ENCODE peak calls at places on chromosomes 5 and 9, in four cellular contexts. One of them, this sample, is unnamed.

GRCh38 chr5:1311443-1312055 is 16.7 kb upstream of the TERT start:
- DNase-seq in HepG2: no peak
- DNase-seq in HCT116: no peak
- DNase-seq in K562: no peak
- DNase-seq in this sample: no peak

GRCh38 chr9:7185612-7186011 is 427.8 kb downstream of the KDM4C start:
- DNase-seq in HCT116: peak
- DNase-seq in K562: no peak
- DNase-seq in HepG2: peak
- DNase-seq in this sample: peak

GRCh38 chr9:26244661-26245060 is 566.4 kb upstream of the TUSC1 start:
- DNase-seq in K562: no peak
- DNase-seq in HCT116: no peak
- DNase-seq in HepG2: no peak
- DNase-seq in this sample: no peak

GRCh38 chr5:157050050-157050449 is 8.9 kb downstream of the HAVCR1 start:
- DNase-seq in HCT116: no peak
- DNase-seq in K562: no peak
- DNase-seq in HepG2: no peak
- DNase-seq in this sample: no peak

GRCh38 chr9:10146517-10147331 is 466.1 kb downstream of the PTPRD start:
- DNase-seq in K562: no peak
- DNase-seq in HCT116: no peak
- DNase-seq in HepG2: peak
- DNase-seq in this sample: no peak

GRCh38 chr9:91359734-91360470 is 1.8 kb downstream of the AUH start:
- DNase-seq in HepG2: no peak
- DNase-seq in K562: peak
- DNase-seq in HCT116: no peak
- DNase-seq in this sample: no peak

GRCh38 chr5:38666668-38667498 is 110.4 kb upstream of the LIFR start:
- DNase-seq in HCT116: peak
- DNase-seq in HepG2: peak
- DNase-seq in K562: peak
- DNase-seq in this sample: no peak

GRCh38 chr5:71533614-71534013 is 53.5 kb upstream of the MCCC2 start:
- DNase-seq in HepG2: no peak
- DNase-seq in K562: peak
- DNase-seq in HCT116: peak
- DNase-seq in this sample: peak

GRCh38 chr9:32992596-32993238 is 8.7 kb downstream of the APTX start:
- DNase-seq in K562: peak
- DNase-seq in HepG2: no peak
- DNase-seq in HCT116: no peak
- DNase-seq in this sample: no peak

GRCh38 chr5:58071566-58071965 is 388.3 kb downstream of the PLK2 start:
- DNase-seq in HepG2: no peak
- DNase-seq in K562: peak
- DNase-seq in HCT116: no peak
- DNase-seq in this sample: no peak

GRCh38 chr9:126915281-126915816 is 767 bp downstream of the RALGPS1 start:
- DNase-seq in K562: peak
- DNase-seq in HepG2: no peak
- DNase-seq in HCT116: peak
- DNase-seq in this sample: no peak

GRCh38 chr5:53092242-53092641 is 17.3 kb downstream of the MOCS2 start:
- DNase-seq in HepG2: no peak
- DNase-seq in HCT116: no peak
- DNase-seq in K562: no peak
- DNase-seq in this sample: no peak

GRCh38 chr5:139752506-139753350 is 42.9 kb upstream of the PSD2 start:
- DNase-seq in K562: peak
- DNase-seq in HepG2: no peak
- DNase-seq in HCT116: no peak
- DNase-seq in this sample: no peak

GRCh38 chr5:14108170-14108996 is 34.8 kb upstream of the TRIO start:
- DNase-seq in HCT116: peak
- DNase-seq in K562: peak
- DNase-seq in HepG2: peak
- DNase-seq in this sample: peak

GRCh38 chr9:114286146-114286679 is 36.7 kb upstream of the ORM1 start:
- DNase-seq in K562: no peak
- DNase-seq in HCT116: no peak
- DNase-seq in HepG2: no peak
- DNase-seq in this sample: no peak

GRCh38 chr9:72524820-72525539 is 3.6 kb downstream of the TMC1 start:
- DNase-seq in HCT116: peak
- DNase-seq in HepG2: no peak
- DNase-seq in K562: peak
- DNase-seq in this sample: peak

DNA sequence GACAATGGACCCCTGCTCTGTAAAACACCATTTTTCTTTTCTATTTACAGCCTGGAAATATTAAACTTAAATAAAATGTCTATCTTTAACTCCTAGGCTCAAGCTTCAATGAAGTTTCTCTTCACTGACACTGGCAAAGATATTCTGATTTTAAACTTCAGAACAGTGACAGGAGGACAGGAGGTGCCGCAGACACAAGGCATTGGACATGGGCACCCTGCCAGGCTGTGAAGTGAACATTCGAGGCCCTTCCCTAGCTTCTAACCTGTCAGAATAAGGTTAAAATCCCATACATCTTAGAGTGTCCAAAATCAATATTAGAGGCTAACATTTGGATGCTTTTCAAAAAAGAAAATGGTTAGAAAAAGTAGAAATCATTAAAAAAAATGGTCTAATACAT is 9.2 kb downstream of the SEMA5A start:
- DNase-seq in HCT116: no peak
- DNase-seq in HepG2: no peak
- DNase-seq in K562: no peak
- DNase-seq in this sample: no peak
- TF ChIP-seq TCF7L2 in HCT116: no peak
- TF ChIP-seq TCF7L2 in HepG2: no peak
- TF ChIP-seq TCF7L2 in K562: no peak
- TF ChIP-seq TCF7L2 in this sample: no peak

GRCh38 chr9:13291718-13292117 is 12.2 kb upstream of the MPDZ start:
- DNase-seq in HCT116: no peak
- DNase-seq in HepG2: no peak
- DNase-seq in K562: no peak
- DNase-seq in this sample: no peak
- TF ChIP-seq CTCF in HCT116: peak
- TF ChIP-seq CTCF in HepG2: no peak
- TF ChIP-seq CTCF in K562: no peak
- TF ChIP-seq CTCF in this sample: no peak

GRCh38 chr5:21391506-21391905 is 1403.5 kb upstream of the CDH18 start:
- DNase-seq in K562: no peak
- DNase-seq in HepG2: peak
- DNase-seq in HCT116: no peak
- DNase-seq in this sample: no peak
- H3K27ac ChIP-seq in K562: no peak
- H3K27ac ChIP-seq in HepG2: no peak
- H3K27ac ChIP-seq in HCT116: no peak
- H3K27ac ChIP-seq in this sample: no peak

GRCh38 chr5:158245513-158245912 is 386.6 kb upstream of the CLINT1 start:
- DNase-seq in K562: no peak
- DNase-seq in HepG2: no peak
- DNase-seq in HCT116: no peak
- DNase-seq in this sample: no peak

GRCh38 chr5:158244882-158245281 is 385.9 kb upstream of the CLINT1 start:
- DNase-seq in HepG2: no peak
- DNase-seq in K562: no peak
- DNase-seq in HCT116: no peak
- DNase-seq in this sample: no peak

DNA sequence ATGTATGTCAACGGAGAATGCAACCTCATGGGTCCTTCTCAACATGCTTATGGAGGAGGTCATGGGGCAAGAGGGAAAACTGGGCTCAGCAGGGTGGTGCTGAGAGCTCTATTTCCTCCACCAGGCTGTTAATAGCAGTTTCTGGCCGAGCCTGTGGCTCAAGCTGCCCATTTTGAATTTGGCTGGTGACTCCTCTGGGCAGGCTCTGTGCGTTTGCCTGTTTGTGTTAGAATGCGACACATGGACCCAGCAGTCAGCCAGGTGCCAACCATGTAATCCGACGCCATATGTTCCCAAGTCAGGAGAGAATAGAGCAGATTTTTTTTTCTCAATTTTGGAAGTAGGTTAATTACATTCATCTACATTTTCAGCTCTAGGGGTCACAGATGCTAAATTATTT is 387.7 kb upstream of the CLINT1 start:
- DNase-seq in HepG2: no peak
- DNase-seq in K562: no peak
- DNase-seq in HCT116: no peak
- DNase-seq in this sample: no peak
- TF ChIP-seq TCF7L2 in HepG2: no peak
- TF ChIP-seq TCF7L2 in K562: no peak
- TF ChIP-seq TCF7L2 in HCT116: no peak
- TF ChIP-seq TCF7L2 in this sample: no peak

GRCh38 chr9:134267305-134268265 is 58.7 kb upstream of the RXRA start:
- DNase-seq in HCT116: no peak
- DNase-seq in K562: no peak
- DNase-seq in HepG2: peak
- DNase-seq in this sample: no peak
- TF ChIP-seq CTCF in HCT116: no peak
- TF ChIP-seq CTCF in K562: peak
- TF ChIP-seq CTCF in HepG2: peak
- TF ChIP-seq CTCF in this sample: no peak